ENCODE peak calls at places on chromosome 12, in seven cellular contexts. S, E, R, F, I, Y and J are unnamed samples.
A peak's percentile ranks its signal among the peaks of the same experiment; 100 is the strongest.

GRCh38 chr12:90622431-90622830 is 332.5 kb downstream of the CCER1 start:
- DNase-seq in Y (no peak), I (peak; percentile 9), F (no peak), E (no peak), S (no peak), R (peak; percentile 28), J (no peak)

GRCh38 chr12:108634225-108634795 is 616 bp upstream of the SELPLG start:
- DNase-seq in R (no peak), I (no peak), F (no peak), S (no peak), E (no peak), Y (no peak), J (no peak)

GRCh38 chr12:96457191-96457930 is 32.0 kb upstream of the CFAP54 start:
- DNase-seq in R (no peak), F (no peak), I (no peak), S (no peak), Y (no peak), E (no peak), J (no peak)

GRCh38 chr12:120286768-120287490 is 4.8 kb downstream of the RNU4-2 start:
- DNase-seq in F (no peak), R (no peak), Y (no peak), I (no peak), E (no peak), S (no peak), J (no peak)

GRCh38 chr12:123801573-123802178 is 39.6 kb downstream of the DNAH10 start:
- DNase-seq in F (no peak), I (no peak), E (no peak), Y (no peak), S (no peak), R (peak; percentile 61), J (no peak)

GRCh38 chr12:55733021-55733555 is 4.3 kb upstream of the CD63 start:
- DNase-seq in S (no peak), I (no peak), E (no peak), Y (no peak), F (no peak), R (no peak), J (no peak)

GRCh38 chr12:105522166-105522825 is 191.8 kb downstream of the C12orf75 start:
- DNase-seq in Y (no peak), R (peak; percentile 44), S (no peak), E (no peak), F (no peak), I (peak; percentile 77), J (no peak)

GRCh38 chr12:7091660-7092228 is 501 bp downstream of the C1R start:
- DNase-seq in I (no peak), Y (no peak), E (no peak), S (no peak), F (peak; percentile 64), R (no peak), J (no peak)

GRCh38 chr12:106389181-106389580 is 31.6 kb downstream of the POLR3B start:
- DNase-seq in S (no peak), F (no peak), E (no peak), Y (no peak), R (no peak), I (no peak), J (no peak)

GRCh38 chr12:53951577-53952334 is 2.9 kb upstream of the HOXC12 start:
- DNase-seq in Y (no peak), E (no peak), S (no peak), R (no peak), F (no peak), I (no peak), J (no peak)

GRCh38 chr12:2543801-2544200 is 251.0 kb upstream of the FKBP4 start:
- DNase-seq in R (no peak), S (no peak), I (no peak), F (no peak), E (no peak), Y (no peak), J (no peak)

GRCh38 chr12:79691299-79692248 is 810 bp upstream of the PAWR start:
- DNase-seq in I (peak; percentile 93), F (peak; percentile 44), E (no peak), S (no peak), Y (no peak), R (peak; percentile 89), J (no peak)

GRCh38 chr12:79692249-79692619 is 1.5 kb upstream of the PAWR start:
- DNase-seq in I (no peak), Y (no peak), R (no peak), E (no peak), S (no peak), F (no peak), J (no peak)

GRCh38 chr12:79690156-79690605 is 583 bp downstream of the PAWR start:
- DNase-seq in I (peak; percentile 24), S (peak; percentile 85), F (no peak), R (peak; percentile 30), E (no peak), Y (peak; percentile 50), J (peak; percentile 67)

GRCh38 chr12:79689477-79690155 is 1.1 kb downstream of the PAWR start:
- DNase-seq in I (peak; percentile 42), E (no peak), R (peak; percentile 75), F (peak; percentile 72), Y (peak; percentile 55), S (peak; percentile 86), J (peak; percentile 56)

DNA sequence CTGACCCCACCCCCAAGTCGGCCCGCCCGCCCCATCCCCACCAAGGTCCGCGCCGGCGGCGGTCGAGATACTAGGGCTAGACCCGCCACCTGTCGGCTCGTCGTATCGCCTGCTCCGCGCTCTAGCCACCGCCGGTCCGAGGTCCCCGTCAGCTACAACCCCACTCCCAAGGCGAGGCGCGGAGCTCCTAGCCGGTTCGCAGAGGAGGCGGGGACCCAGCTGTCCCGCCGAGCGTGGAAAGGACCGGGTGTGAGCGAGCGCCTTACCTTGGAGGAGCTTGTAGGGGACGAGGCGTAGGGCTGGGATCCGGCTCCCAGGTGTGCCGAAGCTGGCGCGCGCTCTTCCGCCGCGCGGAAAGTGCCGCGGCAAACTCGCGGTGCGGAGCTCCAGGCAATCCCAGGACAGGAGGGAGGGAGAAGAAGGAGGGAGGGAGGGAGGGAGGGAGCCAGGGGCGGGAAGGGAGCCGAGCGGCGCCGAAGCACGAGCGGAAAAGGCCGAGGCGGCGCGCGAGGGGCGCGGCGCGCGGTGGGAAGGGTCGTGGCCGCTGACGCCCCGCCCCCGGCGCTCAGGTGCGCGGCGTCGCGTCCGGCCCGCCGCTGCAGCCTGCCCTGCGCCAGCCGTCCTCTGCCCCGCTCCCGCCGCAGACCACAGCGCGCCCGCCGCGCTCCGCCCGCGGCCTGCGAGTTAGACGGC is at the start of gene PAWR:
- DNase-seq in I (peak; percentile 45), R (peak; percentile 78), E (no peak), Y (peak; percentile 79), S (peak; percentile 91), F (peak; percentile 81), J (peak; percentile 48)
- TF ChIP-seq CTCF in I (peak; percentile 26), R (peak; percentile 30), E (peak; percentile 19), Y (no peak), S (peak; percentile 38), F (no peak), J (no peak)

GRCh38 chr12:84502907-84503787 is 409.5 kb downstream of the SLC6A15 start:
- DNase-seq in I (peak; percentile 66), S (no peak), Y (peak; percentile 69), E (no peak), F (peak; percentile 77), R (peak; percentile 87), J (no peak)

GRCh38 chr12:84502180-84502857 is 410.3 kb downstream of the SLC6A15 start:
- DNase-seq in Y (no peak), I (no peak), R (no peak), F (no peak), S (no peak), E (no peak), J (no peak)

GRCh38 chr12:84492381-84492883 is 420.2 kb downstream of the SLC6A15 start:
- DNase-seq in E (no peak), I (no peak), F (no peak), R (no peak), S (no peak), Y (no peak), J (no peak)

GRCh38 chr12:84497819-84498218 is 414.8 kb downstream of the SLC6A15 start:
- DNase-seq in E (no peak), F (no peak), S (no peak), R (peak; percentile 67), I (peak; percentile 22), Y (no peak), J (no peak)
- TF ChIP-seq CTCF in E (peak; percentile 52), F (no peak), S (peak; percentile 29), R (peak; percentile 79), I (peak; percentile 71), Y (no peak), J (no peak)

GRCh38 chr12:8949525-8950286 is at the start of gene M6PR:
- DNase-seq in E (peak; percentile 71), I (peak; percentile 92), R (peak; percentile 95), Y (peak; percentile 90), S (peak; percentile 97), F (peak; percentile 97), J (peak; percentile 89)
- TF ChIP-seq CTCF in E (peak; percentile 57), I (peak; percentile 73), R (peak; percentile 70), Y (no peak), S (peak; percentile 59), F (no peak), J (no peak)

GRCh38 chr12:28202374-28203130 is 12.3 kb downstream of the CCDC91 start:
- DNase-seq in S (no peak), E (no peak), Y (no peak), R (no peak), F (no peak), I (no peak), J (no peak)
- TF ChIP-seq CTCF in S (no peak), E (no peak), Y (no peak), R (no peak), F (no peak), I (peak; percentile 5), J (no peak)

GRCh38 chr12:113310489-113310888 is 24.4 kb downstream of the SLC8B1 start:
- DNase-seq in E (no peak), Y (no peak), S (no peak), R (peak; percentile 42), F (no peak), I (no peak), J (no peak)
- TF ChIP-seq CTCF in E (no peak), Y (no peak), S (no peak), R (peak; percentile 25), F (no peak), I (peak; percentile 35), J (no peak)